ENCODE peak calls at places on chromosomes 7 and 10, in six cellular contexts. C is sigmoid colon, E is uterus, J is body of pancreas, V is stomach, A is right lobe of liver. K is an unnamed sample.

GRCh38 chr7:20330797-20331230 is at the start of gene ITGB8:
- DNase-seq in E (no peak), J (no peak), C (peak; percentile 78), A (no peak), V (peak; percentile 37), K (peak; percentile 71)

GRCh38 chr7:5549096-5549896 is 125.7 kb upstream of the TNRC18 start:
- DNase-seq in A (no peak), E (peak; percentile 42), J (no peak), C (no peak), V (peak; percentile 69), K (peak; percentile 83)

GRCh38 chr7:40369641-40370277 is 235.0 kb downstream of the SUGCT start:
- DNase-seq in E (no peak), A (no peak), C (no peak), J (no peak), V (no peak), K (no peak)

GRCh38 chr10:133378251-133379096 is 588 bp upstream of the PAOX start:
- DNase-seq in E (peak; percentile 52), J (peak; percentile 59), C (peak; percentile 81), V (peak; percentile 75), A (peak; percentile 84), K (peak; percentile 83)

GRCh38 chr10:47181057-47181849 is 118.7 kb upstream of the GDF10 start:
- DNase-seq in E (no peak), J (no peak), A (no peak), C (no peak), V (no peak), K (no peak)

GRCh38 chr7:18552311-18552916 is 56.9 kb downstream of the HDAC9 start:
- DNase-seq in C (no peak), J (no peak), A (no peak), V (no peak), E (no peak), K (no peak)

GRCh38 chr7:69232445-69233376 is 365.6 kb upstream of the AUTS2 start:
- DNase-seq in E (no peak), J (no peak), V (no peak), C (no peak), A (no peak), K (peak; percentile 43)

GRCh38 chr10:51301644-51302043 is 227.4 kb downstream of the PRKG1 start:
- DNase-seq in A (no peak), V (no peak), J (no peak), E (no peak), C (no peak), K (no peak)

GRCh38 chr10:132497788-132498561 is 39.6 kb upstream of the INPP5A start:
- DNase-seq in J (peak; percentile 9), E (peak; percentile 17), A (no peak), V (no peak), C (peak; percentile 64), K (peak; percentile 76)

GRCh38 chr7:107002131-107002803 is 42.2 kb upstream of the PRKAR2B start:
- DNase-seq in A (no peak), C (no peak), E (no peak), J (no peak), V (no peak), K (no peak)

GRCh38 chr10:103982639-103983038 is 15.7 kb downstream of the SLK start:
- DNase-seq in E (no peak), A (no peak), C (no peak), J (no peak), V (no peak), K (no peak)

GRCh38 chr10:118832242-118832651 is 77.5 kb upstream of the CACUL1 start:
- DNase-seq in J (no peak), C (peak; percentile 74), A (peak; percentile 60), V (peak; percentile 37), E (peak; percentile 48), K (no peak)

GRCh38 chr7:7219216-7219615 is 36.9 kb downstream of the C1GALT1 start:
- DNase-seq in A (no peak), V (no peak), C (no peak), E (no peak), J (no peak), K (no peak)

GRCh38 chr10:79068203-79068561 is 584 bp upstream of the ZMIZ1 start:
- DNase-seq in C (no peak), V (no peak), A (no peak), E (no peak), J (peak; percentile 34), K (no peak)

GRCh38 chr10:61438141-61438984 is 14.8 kb downstream of the TMEM26 start:
- DNase-seq in C (no peak), J (no peak), A (no peak), V (no peak), E (no peak), K (no peak)

GRCh38 chr10:126384269-126384873 is 3.9 kb downstream of the ADAM12 start:
- DNase-seq in A (no peak), E (no peak), C (no peak), J (no peak), V (no peak), K (no peak)

GRCh38 chr7:30596043-30596641 is 1.5 kb downstream of the GARS1 start:
- DNase-seq in J (peak; percentile 21), C (no peak), V (no peak), E (no peak), A (no peak), K (no peak)

GRCh38 chr7:150972094-150972493 is 6.0 kb downstream of the KCNH2 start:
- DNase-seq in C (peak; percentile 97), A (no peak), J (no peak), E (peak; percentile 95), V (no peak), K (no peak)

GRCh38 chr7:100171087-100171681 is 2.8 kb upstream of the GAL3ST4 start:
- DNase-seq in V (no peak), E (no peak), C (no peak), A (no peak), J (no peak), K (no peak)

GRCh38 chr10:17216217-17216900 is 11.7 kb upstream of the VIM start:
- DNase-seq in A (no peak), V (no peak), C (no peak), E (peak; percentile 58), J (no peak), K (no peak)

GRCh38 chr10:77182803-77183202 is 454.8 kb downstream of the KCNMA1 start:
- DNase-seq in C (no peak), V (no peak), J (no peak), E (no peak), A (no peak), K (no peak)

GRCh38 chr10:88974446-88975376 is 15.9 kb upstream of the FAS start:
- DNase-seq in V (no peak), J (no peak), A (no peak), E (no peak), C (no peak), K (no peak)

GRCh38 chr7:133110312-133110711 is 28.4 kb upstream of the CHCHD3 start:
- DNase-seq in V (no peak), A (no peak), J (no peak), C (no peak), E (no peak), K (no peak)

GRCh38 chr7:133112335-133112734 is 30.4 kb upstream of the CHCHD3 start:
- DNase-seq in V (no peak), J (no peak), A (no peak), C (no peak), E (no peak), K (no peak)

GRCh38 chr7:133114519-133114918 is 32.6 kb upstream of the CHCHD3 start:
- DNase-seq in C (no peak), E (no peak), A (no peak), J (no peak), V (no peak), K (no peak)

GRCh38 chr7:133112976-133113375 is 31.1 kb upstream of the CHCHD3 start:
- DNase-seq in V (no peak), J (no peak), E (no peak), C (no peak), A (no peak), K (no peak)

DNA sequence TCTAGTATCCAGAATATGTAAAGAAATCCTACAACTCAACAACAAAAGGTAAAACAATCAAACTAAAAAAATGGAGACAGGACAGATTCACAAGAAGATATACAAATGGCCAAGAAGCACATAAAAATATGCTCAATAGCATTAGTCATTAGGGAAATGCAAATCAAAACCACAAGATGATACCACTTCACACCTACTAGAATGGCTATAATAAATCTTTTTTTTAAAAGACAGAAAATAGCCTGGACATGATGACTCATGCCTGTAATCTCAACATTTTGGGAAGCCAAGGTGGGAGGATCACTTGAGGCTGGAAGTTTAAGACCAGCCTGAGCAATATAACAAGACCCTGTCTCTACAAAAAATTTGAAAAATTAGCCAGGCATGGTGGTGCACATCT is 27.9 kb upstream of the CHCHD3 start:
- DNase-seq in C (no peak), V (no peak), E (no peak), A (no peak), J (no peak), K (no peak)
- TF ChIP-seq CTCF in C (no peak), V (no peak), E (no peak), A (no peak), J (no peak), K (no peak)

DNA sequence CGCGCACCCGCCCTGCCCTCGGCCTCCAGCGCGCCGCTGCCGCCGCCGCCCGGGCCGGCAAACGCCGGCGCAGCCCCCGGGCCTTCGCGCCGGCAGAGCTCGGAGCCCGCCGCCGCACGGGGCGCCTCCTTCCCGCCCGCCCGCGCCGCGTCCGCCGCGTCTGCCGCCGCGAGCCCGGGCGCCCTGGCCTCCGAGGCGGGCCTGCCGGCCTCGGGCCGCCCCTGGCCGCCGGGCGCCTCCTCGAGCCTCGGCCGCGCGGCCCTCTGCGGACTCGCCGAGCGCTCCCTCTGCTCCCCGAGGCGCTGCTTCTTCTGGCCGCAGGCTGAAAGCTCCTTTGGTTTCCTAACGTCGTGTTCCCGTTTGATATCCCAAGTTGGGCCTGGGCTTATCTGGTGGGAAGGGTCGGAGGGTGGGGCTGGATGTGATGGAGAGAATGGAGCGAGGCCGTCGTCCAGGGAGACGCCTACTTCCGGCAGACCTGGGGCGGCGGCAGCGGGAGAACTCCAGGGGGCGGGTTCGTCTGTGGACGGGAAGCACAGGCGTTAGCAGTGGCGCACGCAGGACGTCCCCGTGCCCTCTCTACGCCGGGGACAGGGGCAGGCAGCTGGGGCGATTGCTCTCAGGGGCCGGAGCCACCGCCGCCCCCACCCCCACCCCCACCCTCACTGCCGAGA is 221.0 kb downstream of the PHTF2 start:
- DNase-seq in J (peak; percentile 90), A (peak; percentile 93), E (peak; percentile 92), V (peak; percentile 88), C (peak; percentile 96), K (peak; percentile 95)
- TF ChIP-seq POLR2A in J (peak; percentile 52), A (peak; percentile 90), E (peak; percentile 64), V (no peak), C (peak; percentile 23), K (peak; percentile 56)

GRCh38 chr10:9334270-9334669 is 1279.8 kb downstream of the GATA3 start:
- DNase-seq in J (no peak), V (no peak), C (no peak), E (no peak), A (no peak), K (no peak)

GRCh38 chr10:9331583-9332008 is 1277.1 kb downstream of the GATA3 start:
- DNase-seq in E (no peak), J (no peak), V (no peak), A (no peak), C (no peak), K (no peak)
- TF ChIP-seq CTCF in E (peak; percentile 56), J (peak; percentile 87), V (peak; percentile 71), A (peak; percentile 90), C (peak; percentile 52), K (peak; percentile 44)

DNA sequence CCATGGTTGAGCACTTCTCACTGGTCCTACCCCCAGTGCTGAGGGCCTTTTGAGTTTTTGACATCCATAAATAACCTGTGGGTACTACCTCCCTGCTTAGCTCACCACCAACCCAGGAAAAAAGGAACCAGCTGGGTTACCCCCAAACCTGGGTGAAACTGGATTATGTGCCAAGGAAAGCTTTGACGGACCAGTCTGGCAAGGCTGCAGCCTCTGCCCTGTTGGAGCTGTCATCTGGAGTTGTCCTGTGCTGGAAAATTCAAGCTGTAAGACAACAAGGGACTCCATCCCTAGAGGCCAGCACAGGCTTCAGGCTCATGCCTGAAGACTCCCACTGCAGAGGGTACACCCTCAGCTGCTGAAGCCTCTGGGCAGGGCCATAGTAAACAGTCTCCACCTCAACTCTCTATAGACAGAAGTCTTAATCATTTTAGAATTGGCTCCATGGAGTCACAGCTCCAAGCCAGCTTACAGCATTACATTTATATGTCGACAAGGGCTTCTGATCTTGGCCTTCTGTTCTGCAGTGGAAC is 115.5 kb upstream of the AFAP1L2 start:
- DNase-seq in J (no peak), C (no peak), A (no peak), V (peak; percentile 45), E (no peak), K (no peak)
- TF ChIP-seq POLR2A in J (no peak), C (no peak), A (no peak), V (no peak), E (no peak), K (no peak)